ENCODE peak calls at places on chromosomes 11 and 22, in five cellular contexts. W is colonic mucosa, X is IMR-90, P is activated T-cell treated with anti-CD3 and anti-CD28 coated beads for 1 hour, Q is Caki2. A is an unnamed sample.

GRCh38 chr22:24200616-24201212 is 19.4 kb downstream of the SUSD2 start:
- DNase-seq in W (no peak), P (no peak), X (peak), Q (no peak), A (peak)

GRCh38 chr11:76025068-76025467 is 181.2 kb downstream of the WNT11 start:
- DNase-seq in X (peak), P (no peak), Q (peak), W (no peak), A (peak)

GRCh38 chr11:36132940-36133339 is 156.3 kb downstream of the COMMD9 start:
- DNase-seq in Q (no peak), P (no peak), W (no peak), X (peak), A (peak)

GRCh38 chr22:17159504-17159951 is 451 bp upstream of the HDHD5 start:
- DNase-seq in X (peak), Q (peak), W (peak), P (peak), A (peak)

GRCh38 chr22:21044931-21045584 is 688 bp upstream of the LRRC74B start:
- DNase-seq in X (peak), Q (no peak), P (no peak), W (no peak), A (peak)

GRCh38 chr22:29328566-29329500 is 13.3 kb upstream of the RASL10A start:
- DNase-seq in P (no peak), W (no peak), X (peak), Q (no peak), A (no peak)

GRCh38 chr11:118527109-118527508 is at the start of gene TTC36:
- DNase-seq in W (no peak), Q (no peak), X (no peak), P (no peak), A (peak)

GRCh38 chr11:65695459-65696241 is 16.4 kb upstream of the KAT5 start:
- DNase-seq in W (peak), Q (peak), X (no peak), P (no peak), A (no peak)

GRCh38 chr11:73597340-73597955 is 464 bp downstream of the FAM168A start:
- DNase-seq in W (peak), Q (no peak), P (no peak), X (no peak), A (no peak)